ENCODE peak calls at places on chromosomes 5 and 9, in six cellular contexts. X, N, O, J, Q and C are unnamed samples.

GRCh38 chr9:32968101-32969011 is 33.1 kb downstream of the APTX start:
- DNase-seq in O (peak), X (peak), J (peak), Q (no peak), N (peak), C (peak)

GRCh38 chr5:179964015-179964414 is 56.3 kb upstream of the TBC1D9B start:
- DNase-seq in X (no peak), N (no peak), O (no peak), Q (no peak), J (no peak), C (no peak)

GRCh38 chr5:111984044-111984443 is 227.1 kb upstream of the NREP start:
- DNase-seq in N (no peak), X (peak), Q (no peak), O (peak), J (peak), C (no peak)

GRCh38 chr9:602716-603115 is 238.8 kb upstream of the DMRT1 start:
- DNase-seq in X (no peak), Q (no peak), O (no peak), N (no peak), J (no peak), C (no peak)

GRCh38 chr9:6133346-6134063 is 82.1 kb upstream of the IL33 start:
- DNase-seq in X (peak), Q (no peak), N (no peak), O (peak), J (no peak), C (no peak)

GRCh38 chr9:109652112-109652511 is 127.9 kb upstream of the PALM2AKAP2 start:
- DNase-seq in O (peak), N (no peak), X (peak), J (no peak), Q (no peak), C (no peak)

GRCh38 chr5:140039561-140039960 is 3.5 kb downstream of the NRG2 start:
- DNase-seq in O (peak), X (no peak), Q (no peak), J (no peak), N (no peak), C (no peak)

GRCh38 chr9:137269231-137269772 is 8.2 kb upstream of the TOR4A start:
- DNase-seq in X (peak), N (peak), O (peak), J (no peak), Q (no peak), C (no peak)

GRCh38 chr5:172004824-172005237 is 1.6 kb downstream of the FBXW11 start:
- DNase-seq in N (no peak), Q (no peak), O (peak), X (no peak), J (peak), C (no peak)

GRCh38 chr5:81631124-81631523 is 119.8 kb downstream of the SSBP2 start:
- DNase-seq in N (no peak), X (no peak), Q (no peak), J (no peak), O (no peak), C (no peak)

GRCh38 chr5:7801898-7802614 is 48.9 kb downstream of the CFAP90 start:
- DNase-seq in N (no peak), O (no peak), Q (no peak), X (no peak), J (no peak), C (no peak)

GRCh38 chr9:108546223-108546622 is 309.6 kb downstream of the ACTL7B start:
- DNase-seq in N (no peak), J (no peak), Q (no peak), O (no peak), X (peak), C (no peak)

GRCh38 chr5:140575309-140575708 is 10.7 kb downstream of the SLC35A4 start:
- DNase-seq in N (peak), Q (peak), O (peak), J (peak), X (peak), C (peak)

GRCh38 chr9:18980124-18980660 is 52.8 kb downstream of the SAXO1 start:
- DNase-seq in O (no peak), Q (no peak), J (no peak), N (no peak), X (no peak), C (no peak)

GRCh38 chr9:113591899-113592625 is 128.5 kb downstream of the RGS3 start:
- DNase-seq in O (no peak), Q (no peak), N (no peak), J (no peak), X (no peak), C (no peak)

GRCh38 chr5:178323541-178323865 is 90.9 kb upstream of the PHYKPL start:
- DNase-seq in J (no peak), Q (no peak), X (no peak), O (no peak), N (no peak), C (no peak)

GRCh38 chr5:137486707-137487106 is 12.4 kb downstream of the SPOCK1 start:
- DNase-seq in O (peak), N (peak), Q (peak), X (peak), J (peak), C (no peak)

GRCh38 chr9:82934949-82935348 is 128.0 kb downstream of the RASEF start:
- DNase-seq in Q (peak), O (peak), X (peak), N (no peak), J (no peak), C (no peak)

GRCh38 chr5:140346348-140347221 is at the start of gene HBEGF:
- DNase-seq in J (peak), O (peak), Q (no peak), X (peak), N (peak), C (peak)

GRCh38 chr9:78298046-78298511 is 1.2 kb downstream of the PSAT1 start:
- DNase-seq in N (no peak), Q (no peak), O (no peak), J (peak), X (no peak), C (no peak)

GRCh38 chr5:57174850-57175525 is 1.1 kb downstream of the GPBP1 start:
- DNase-seq in Q (no peak), J (no peak), O (peak), X (no peak), N (no peak), C (no peak)

GRCh38 chr9:27784999-27785713 is 211.9 kb upstream of the C9orf72 start:
- DNase-seq in J (no peak), X (peak), N (no peak), O (peak), Q (no peak), C (no peak)

GRCh38 chr5:72511371-72512178 is 4.4 kb upstream of the ZNF366 start:
- DNase-seq in N (no peak), J (no peak), X (peak), Q (no peak), O (peak), C (no peak)

GRCh38 chr5:101678494-101679193 is 617.4 kb downstream of the SLCO4C1 start:
- DNase-seq in N (no peak), X (peak), Q (peak), O (peak), J (peak), C (peak)

GRCh38 chr5:15715535-15715934 is 215.6 kb downstream of the FBXL7 start:
- DNase-seq in N (no peak), O (no peak), J (no peak), X (no peak), Q (no peak), C (no peak)

GRCh38 chr9:22154064-22154463 is 145.0 kb upstream of the CDKN2B start:
- DNase-seq in J (no peak), O (no peak), Q (no peak), X (no peak), N (no peak), C (no peak)

GRCh38 chr5:98365126-98365525 is 408.3 kb upstream of the RGMB start:
- DNase-seq in X (no peak), N (no peak), J (no peak), O (no peak), Q (no peak), C (no peak)

GRCh38 chr9:79134654-79135053 is 437.1 kb upstream of the TLE4 start:
- DNase-seq in J (peak), N (no peak), O (peak), Q (no peak), X (peak), C (no peak)

GRCh38 chr5:38060354-38060753 is 198.0 kb upstream of the EGFLAM start:
- DNase-seq in J (no peak), Q (no peak), X (peak), O (peak), N (no peak), C (no peak)

GRCh38 chr9:81390802-81391456 is 298.4 kb downstream of the TLE1 start:
- DNase-seq in X (no peak), N (no peak), O (peak), Q (peak), J (no peak), C (no peak)

GRCh38 chr5:83077662-83078261 is 415 bp downstream of the XRCC4 start:
- DNase-seq in X (peak), J (no peak), Q (no peak), O (peak), N (no peak), C (no peak)

GRCh38 chr5:55534436-55535198 is at the start of gene PLPP1:
- DNase-seq in X (peak), N (peak), O (peak), J (peak), Q (peak), C (peak)

GRCh38 chr9:69442486-69442885 is 117.5 kb downstream of the ENTREP1 start:
- DNase-seq in O (no peak), Q (no peak), X (no peak), J (no peak), N (no peak), C (no peak)

GRCh38 chr9:27599521-27600234 is 26.4 kb upstream of the C9orf72 start:
- DNase-seq in X (no peak), J (no peak), O (no peak), N (no peak), Q (no peak), C (no peak)

GRCh38 chr9:21995652-21996275 is 1.2 kb downstream of the CDKN2B-AS1 start:
- DNase-seq in X (peak), N (peak), Q (no peak), J (peak), O (peak), C (peak)

GRCh38 chr5:102670224-102670836 is 84.8 kb upstream of the PAM start:
- DNase-seq in N (peak), X (peak), O (peak), J (peak), Q (no peak), C (no peak)

GRCh38 chr5:137036630-137037029 is 462.5 kb downstream of the SPOCK1 start:
- DNase-seq in O (no peak), J (no peak), X (no peak), N (no peak), Q (no peak), C (no peak)

GRCh38 chr5:135038829-135039525 is 4.9 kb upstream of the PITX1 start:
- DNase-seq in N (no peak), Q (no peak), O (peak), J (no peak), X (no peak), C (no peak)